ENCODE peak calls at places on chromosomes 6 and 20, in nine cellular contexts. C is PC-9, I is GM23338, N is GM23248, T is PC-3, D is SK-N-SH, L is hepatocyte, J is HCT116, O is MM.1S. V is an unnamed sample. For H3K9me2, the result is how much of the 10 kb centered on the place peaks cover.

GRCh38 chr6:112087916-112088315 is 525 bp downstream of the FAM229B start:
- DNase-seq in C (peak), I (no peak), N (peak), T (no peak), D (no peak), L (no peak), J (no peak), O (no peak), V (peak)

GRCh38 chr6:39568896-39569295 is 156.3 kb downstream of the KIF6 start:
- DNase-seq in C (no peak), I (no peak), N (peak), T (peak), D (no peak), L (no peak), J (no peak), O (no peak), V (no peak)

GRCh38 chr6:46128476-46128875 is 1.3 kb upstream of the ENPP4 start:
- DNase-seq in C (no peak), I (no peak), N (no peak), T (no peak), D (no peak), L (no peak), J (no peak), O (no peak), V (peak)

GRCh38 chr6:144482142-144482541 is 197.0 kb downstream of the UTRN start:
- DNase-seq in C (peak), I (peak), N (peak), T (peak), D (peak), L (peak), J (peak), O (peak), V (peak)

GRCh38 chr20:25207960-25208534 is 12.5 kb downstream of the ENTPD6 start:
- DNase-seq in C (no peak), I (no peak), N (no peak), T (no peak), D (no peak), L (no peak), J (no peak), O (no peak), V (no peak)

GRCh38 chr6:112409311-112409710 is 62.2 kb downstream of the RFPL4B start:
- DNase-seq in C (peak), I (no peak), N (peak), T (no peak), D (peak), L (no peak), J (no peak), O (no peak), V (no peak)

GRCh38 chr6:8054276-8054675 is 9.9 kb downstream of the BLOC1S5 start:
- DNase-seq in C (no peak), I (no peak), N (peak), T (no peak), D (no peak), L (no peak), J (no peak), O (no peak), V (no peak)

GRCh38 chr20:51132286-51132810 is 109.4 kb upstream of the KCNG1 start:
- DNase-seq in C (no peak), I (no peak), N (peak), T (peak), D (no peak), L (no peak), J (no peak), O (no peak), V (no peak)

GRCh38 chr6:57033228-57033627 is 13.3 kb upstream of the KIAA1586 start:
- DNase-seq in C (no peak), I (no peak), N (no peak), T (no peak), D (no peak), L (no peak), J (no peak), O (no peak), V (no peak)

GRCh38 chr20:50056408-50056926 is 56.5 kb downstream of the UBE2V1 start:
- DNase-seq in C (no peak), I (no peak), N (no peak), T (no peak), D (no peak), L (no peak), J (no peak), O (no peak), V (no peak)

GRCh38 chr20:34155864-34156263 is 43.8 kb upstream of the EIF2S2 start:
- DNase-seq in C (no peak), I (no peak), N (no peak), T (no peak), D (no peak), L (no peak), J (no peak), O (no peak), V (no peak)

GRCh38 chr6:28742668-28743270 is 181.0 kb downstream of the TRIM27 start:
- DNase-seq in C (peak), I (peak), N (peak), T (peak), D (no peak), L (peak), J (peak), O (no peak), V (no peak)

GRCh38 chr6:70234561-70235236 is 68.2 kb downstream of the COL9A1 start:
- DNase-seq in C (no peak), I (no peak), N (no peak), T (no peak), D (no peak), L (no peak), J (no peak), O (peak), V (no peak)

GRCh38 chr6:116060572-116061283 is at the start of gene FRK:
- DNase-seq in C (peak), I (peak), N (peak), T (peak), D (no peak), L (peak), J (peak), O (peak), V (no peak)

GRCh38 chr6:155150967-155151671 is 112.7 kb upstream of the CLDN20 start:
- DNase-seq in C (no peak), I (no peak), N (no peak), T (no peak), D (no peak), L (no peak), J (no peak), O (no peak), V (no peak)

GRCh38 chr20:19817017-19817416 is 59.0 kb downstream of the RIN2 start:
- DNase-seq in C (peak), I (no peak), N (peak), T (peak), D (no peak), L (no peak), J (no peak), O (no peak), V (no peak)

GRCh38 chr20:46317685-46318177 is 9.4 kb upstream of the CDH22 start:
- DNase-seq in C (no peak), I (no peak), N (no peak), T (no peak), D (no peak), L (no peak), J (no peak), O (no peak), V (no peak)

GRCh38 chr6:53014744-53015143 is 19.7 kb upstream of the GSTA4 start:
- DNase-seq in C (peak), I (no peak), N (peak), T (no peak), D (no peak), L (no peak), J (no peak), O (no peak), V (no peak)

GRCh38 chr20:17803765-17804164 is 104.0 kb downstream of the BANF2 start:
- DNase-seq in C (no peak), I (no peak), N (no peak), T (no peak), D (no peak), L (no peak), J (no peak), O (no peak), V (no peak)

GRCh38 chr6:138456393-138456775 is 42.9 kb downstream of the NHSL1 start:
- DNase-seq in C (no peak), I (no peak), N (no peak), T (no peak), D (no peak), L (no peak), J (no peak), O (no peak), V (no peak)

GRCh38 chr6:125201961-125202729 is 48.6 kb downstream of the TPD52L1 start:
- DNase-seq in C (peak), I (no peak), N (peak), T (peak), D (no peak), L (peak), J (peak), O (no peak), V (no peak)

GRCh38 chr6:105424177-105424783 is 21.4 kb upstream of the PREP start:
- DNase-seq in C (peak), I (peak), N (peak), T (peak), D (peak), L (peak), J (peak), O (peak), V (peak)

GRCh38 chr6:75850026-75850385 is 101.0 kb downstream of the MYO6 start:
- DNase-seq in C (peak), I (no peak), N (no peak), T (peak), D (no peak), L (no peak), J (no peak), O (no peak), V (no peak)

GRCh38 chr6:145891126-145891525 is 73.0 kb downstream of the SHPRH start:
- DNase-seq in C (no peak), I (no peak), N (peak), T (no peak), D (no peak), L (no peak), J (no peak), O (no peak), V (no peak)

GRCh38 chr6:125377621-125378020 is 75.9 kb upstream of the HDDC2 start:
- DNase-seq in C (no peak), I (no peak), N (peak), T (no peak), D (peak), L (peak), J (no peak), O (no peak), V (no peak)

GRCh38 chr20:5356921-5357320 is 40.2 kb upstream of the PROKR2 start:
- DNase-seq in C (no peak), I (no peak), N (peak), T (no peak), D (no peak), L (no peak), J (no peak), O (no peak), V (no peak)

GRCh38 chr6:132228894-132229293 is 172.4 kb downstream of the MOXD1 start:
- DNase-seq in C (no peak), I (no peak), N (no peak), T (no peak), D (no peak), L (no peak), J (no peak), O (no peak), V (no peak)

GRCh38 chr20:17177341-17177740 is 49.5 kb upstream of the PCSK2 start:
- DNase-seq in C (no peak), I (no peak), N (no peak), T (no peak), D (no peak), L (peak), J (no peak), O (no peak), V (no peak)

GRCh38 chr6:41756354-41756753 is 9.2 kb upstream of the PGC start:
- DNase-seq in C (no peak), I (no peak), N (no peak), T (no peak), D (no peak), L (no peak), J (no peak), O (no peak), V (no peak)

GRCh38 chr6:1789092-1789491 is 179.4 kb downstream of the FOXC1 start:
- DNase-seq in C (no peak), I (no peak), N (peak), T (no peak), D (no peak), L (no peak), J (no peak), O (no peak), V (no peak)

GRCh38 chr6:158828807-158829206 is 9.6 kb upstream of the EZR start:
- DNase-seq in C (no peak), I (no peak), N (no peak), T (no peak), D (no peak), L (no peak), J (no peak), O (no peak), V (no peak)

GRCh38 chr6:158830736-158831135 is 11.6 kb upstream of the EZR start:
- DNase-seq in C (no peak), I (no peak), N (no peak), T (no peak), D (no peak), L (no peak), J (no peak), O (no peak), V (no peak)

GRCh38 chr6:158825038-158825950 is 6.1 kb upstream of the EZR start:
- DNase-seq in C (no peak), I (no peak), N (no peak), T (no peak), D (no peak), L (no peak), J (no peak), O (no peak), V (no peak)

GRCh38 chr6:158826819-158827501 is 7.8 kb upstream of the EZR start:
- DNase-seq in C (no peak), I (no peak), N (no peak), T (no peak), D (peak), L (no peak), J (no peak), O (peak), V (peak)

GRCh38 chr6:158825951-158826306 is 6.8 kb upstream of the EZR start:
- DNase-seq in C (no peak), I (no peak), N (peak), T (no peak), D (peak), L (peak), J (no peak), O (no peak), V (no peak)
- H3K9me2 ChIP-seq in C (under half), I (under half), N (under half), T (under half), D (under half), L (under half), J (under half), O (under half), V (under half)

GRCh38 chr6:3209114-3210023 is 18.1 kb downstream of the TUBB2B start:
- DNase-seq in C (peak), I (peak), N (peak), T (peak), D (peak), L (peak), J (peak), O (no peak), V (peak)

GRCh38 chr6:3208775-3209113 is 18.7 kb downstream of the TUBB2B start:
- DNase-seq in C (no peak), I (no peak), N (no peak), T (no peak), D (no peak), L (no peak), J (no peak), O (no peak), V (no peak)

GRCh38 chr6:3210024-3210610 is 17.3 kb downstream of the TUBB2B start:
- DNase-seq in C (no peak), I (no peak), N (no peak), T (no peak), D (no peak), L (no peak), J (no peak), O (no peak), V (no peak)

GRCh38 chr6:3206339-3207015 is 21.0 kb downstream of the TUBB2B start:
- DNase-seq in C (no peak), I (peak), N (no peak), T (no peak), D (no peak), L (no peak), J (no peak), O (no peak), V (no peak)

GRCh38 chr6:3208096-3208774 is 19.2 kb downstream of the TUBB2B start:
- DNase-seq in C (no peak), I (peak), N (peak), T (no peak), D (peak), L (peak), J (no peak), O (no peak), V (no peak)
- H3K4me3 ChIP-seq in C (no peak), I (no peak), N (peak), T (peak), D (peak), L (no peak), J (no peak), O (no peak), V (no peak)

GRCh38 chr6:139567095-139567494 is 192.6 kb upstream of the CITED2 start:
- DNase-seq in C (no peak), I (no peak), N (no peak), T (no peak), D (no peak), L (no peak), J (no peak), O (no peak), V (no peak)
- H3K9me2 ChIP-seq in C (under half), I (under half), N (under half), T (under half), D (under half), L (under half), J (under half), O (under half), V (under half)

GRCh38 chr6:98828991-98829411 is 5.4 kb upstream of the POU3F2 start:
- DNase-seq in C (no peak), I (peak), N (no peak), T (no peak), D (no peak), L (no peak), J (no peak), O (no peak), V (no peak)
- H3K4me3 ChIP-seq in C (no peak), I (peak), N (no peak), T (no peak), D (no peak), L (no peak), J (no peak), O (no peak), V (no peak)

GRCh38 chr6:16404456-16404855 is 166.1 kb downstream of the GMPR start:
- DNase-seq in C (no peak), I (no peak), N (no peak), T (no peak), D (no peak), L (no peak), J (no peak), O (no peak), V (no peak)

GRCh38 chr6:16403831-16404230 is 165.4 kb downstream of the GMPR start:
- DNase-seq in C (no peak), I (no peak), N (peak), T (peak), D (no peak), L (no peak), J (no peak), O (no peak), V (no peak)

GRCh38 chr6:16400248-16400760 is 161.9 kb downstream of the GMPR start:
- DNase-seq in C (no peak), I (no peak), N (no peak), T (no peak), D (no peak), L (no peak), J (no peak), O (no peak), V (no peak)

GRCh38 chr6:16401868-16402267 is 163.5 kb downstream of the GMPR start:
- DNase-seq in C (no peak), I (no peak), N (no peak), T (no peak), D (no peak), L (no peak), J (no peak), O (no peak), V (no peak)

DNA sequence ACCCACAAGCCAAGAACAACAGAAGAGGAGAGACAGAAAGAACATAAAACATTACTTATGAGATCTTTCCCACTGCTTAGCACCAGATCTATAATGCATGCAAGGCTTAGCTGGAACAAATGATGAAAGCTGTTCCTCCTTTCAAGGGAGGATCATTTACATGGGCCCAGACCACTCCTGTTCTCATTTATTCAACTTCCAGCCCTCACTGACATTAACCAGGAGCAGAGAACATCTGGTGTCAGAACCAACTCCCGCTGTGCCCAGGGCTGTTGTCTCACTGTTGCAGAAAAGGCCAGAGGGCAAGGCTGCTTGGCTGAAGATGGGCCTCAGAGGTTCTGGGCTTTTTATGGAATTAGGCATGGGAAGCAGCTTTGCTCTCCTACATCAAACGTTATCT is 164.1 kb downstream of the GMPR start:
- DNase-seq in C (no peak), I (no peak), N (no peak), T (no peak), D (peak), L (peak), J (no peak), O (no peak), V (no peak)
- H3K9me2 ChIP-seq in C (under half), I (under half), N (under half), T (under half), D (under half), L (under half), J (under half), O (under half), V (under half)

GRCh38 chr6:149318581-149319286 is 1.2 kb downstream of the TAB2 start:
- DNase-seq in C (no peak), I (peak), N (peak), T (peak), D (peak), L (peak), J (no peak), O (peak), V (peak)
- H3K4me3 ChIP-seq in C (peak), I (peak), N (peak), T (peak), D (peak), L (peak), J (peak), O (peak), V (peak)

GRCh38 chr6:38212116-38212515 is 392.6 kb downstream of the ZFAND3 start:
- DNase-seq in C (no peak), I (no peak), N (no peak), T (no peak), D (no peak), L (no peak), J (no peak), O (no peak), V (no peak)
- H3K9me2 ChIP-seq in C (under half), I (under half), N (under half), T (under half), D (under half), L (under half), J (under half), O (under half), V (under half)

DNA sequence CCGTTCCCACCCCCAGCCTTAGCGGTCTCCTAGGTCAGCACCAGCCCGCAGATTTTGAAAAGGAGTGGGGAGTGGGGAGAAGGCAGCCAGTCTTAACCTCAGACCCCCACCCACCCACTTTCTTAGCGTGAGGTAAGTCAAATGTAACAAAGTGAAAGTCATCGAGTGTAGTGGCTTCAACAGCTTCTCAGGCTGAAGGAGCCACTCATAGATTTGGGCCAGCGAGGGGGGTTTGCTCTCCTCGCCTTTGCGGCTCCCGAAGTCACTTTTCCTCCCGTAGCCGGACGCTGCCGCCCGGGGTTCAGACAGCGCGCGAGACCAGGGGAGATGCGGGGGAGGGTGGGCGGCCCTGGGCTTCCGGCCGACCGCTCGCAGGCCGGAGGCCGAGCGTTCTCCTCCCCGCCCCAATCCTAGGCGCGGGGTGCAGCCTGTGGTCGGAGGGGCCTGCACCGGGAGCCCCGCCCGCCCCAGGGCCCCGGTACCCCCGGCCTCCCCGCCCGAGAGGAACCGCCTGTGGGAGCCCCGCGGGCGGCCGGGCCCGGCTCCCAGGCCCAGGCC is 3.4 kb downstream of the NKX2-2 start:
- DNase-seq in C (no peak), I (peak), N (peak), T (no peak), D (peak), L (no peak), J (no peak), O (no peak), V (no peak)
- H3K4me3 ChIP-seq in C (no peak), I (peak), N (peak), T (no peak), D (peak), L (no peak), J (no peak), O (peak), V (no peak)

GRCh38 chr6:42904467-42904866 is 11.4 kb upstream of the PTCRA start:
- DNase-seq in C (no peak), I (no peak), N (no peak), T (no peak), D (no peak), L (no peak), J (no peak), O (no peak), V (no peak)
- H3K9me2 ChIP-seq in C (under half), I (under half), N (under half), T (under half), D (under half), L (under half), J (under half), O (under half), V (under half)

GRCh38 chr6:80145921-80146320 is 39.5 kb downstream of the BCKDHB start:
- DNase-seq in C (no peak), I (no peak), N (no peak), T (no peak), D (no peak), L (no peak), J (no peak), O (no peak), V (no peak)
- H3K4me3 ChIP-seq in C (no peak), I (no peak), N (no peak), T (no peak), D (no peak), L (no peak), J (no peak), O (no peak), V (no peak)